ENCODE peak calls at places on chromosomes 1 and 21, in eight cellular contexts. One of them, this sample, is unnamed.
A peak's percentile ranks its signal among the peaks of the same experiment; 100 is the strongest.

GRCh38 chr1:205563927-205564441 is 59.5 kb downstream of the CDK18 start:
- DNase-seq in bronchial epithelial cell: peak; percentile 36
- DNase-seq in activated CD8-positive, alpha-beta T cell treated with anti-CD3 and anti-CD28 coated beads for 36 hours: no peak
- DNase-seq in foreskin keratinocyte: no peak
- DNase-seq in dermis blood vessel endothelial cell: no peak
- DNase-seq in left cardiac atrium: no peak
- DNase-seq in spleen: no peak
- DNase-seq in neural progenitor cell: no peak
- DNase-seq in this sample: peak; percentile 64

GRCh38 chr1:94103608-94104007 is 17.3 kb downstream of the ABCA4 start:
- DNase-seq in bronchial epithelial cell: peak; percentile 54
- DNase-seq in activated CD8-positive, alpha-beta T cell treated with anti-CD3 and anti-CD28 coated beads for 36 hours: no peak
- DNase-seq in foreskin keratinocyte: peak; percentile 58
- DNase-seq in dermis blood vessel endothelial cell: no peak
- DNase-seq in left cardiac atrium: no peak
- DNase-seq in spleen: peak; percentile 17
- DNase-seq in neural progenitor cell: no peak
- DNase-seq in this sample: no peak

GRCh38 chr1:38444311-38444710 is 397.7 kb upstream of the POU3F1 start:
- DNase-seq in bronchial epithelial cell: peak; percentile 4
- DNase-seq in activated CD8-positive, alpha-beta T cell treated with anti-CD3 and anti-CD28 coated beads for 36 hours: no peak
- DNase-seq in foreskin keratinocyte: peak; percentile 44
- DNase-seq in dermis blood vessel endothelial cell: no peak
- DNase-seq in left cardiac atrium: no peak
- DNase-seq in spleen: no peak
- DNase-seq in neural progenitor cell: peak; percentile 57
- DNase-seq in this sample: no peak

GRCh38 chr1:87684786-87685185 is 356.1 kb downstream of the LMO4 start:
- DNase-seq in bronchial epithelial cell: peak; percentile 48
- DNase-seq in activated CD8-positive, alpha-beta T cell treated with anti-CD3 and anti-CD28 coated beads for 36 hours: no peak
- DNase-seq in foreskin keratinocyte: no peak
- DNase-seq in dermis blood vessel endothelial cell: peak; percentile 33
- DNase-seq in left cardiac atrium: no peak
- DNase-seq in spleen: no peak
- DNase-seq in neural progenitor cell: no peak
- DNase-seq in this sample: peak; percentile 12

GRCh38 chr1:109768700-109769325 is 5.1 kb upstream of the EPS8L3 start:
- DNase-seq in bronchial epithelial cell: no peak
- DNase-seq in activated CD8-positive, alpha-beta T cell treated with anti-CD3 and anti-CD28 coated beads for 36 hours: no peak
- DNase-seq in foreskin keratinocyte: no peak
- DNase-seq in dermis blood vessel endothelial cell: no peak
- DNase-seq in left cardiac atrium: peak; percentile 18
- DNase-seq in spleen: peak; percentile 44
- DNase-seq in neural progenitor cell: no peak
- DNase-seq in this sample: peak; percentile 6

GRCh38 chr1:53090227-53091147 is 28.5 kb downstream of the PODN start:
- DNase-seq in bronchial epithelial cell: no peak
- DNase-seq in activated CD8-positive, alpha-beta T cell treated with anti-CD3 and anti-CD28 coated beads for 36 hours: no peak
- DNase-seq in foreskin keratinocyte: no peak
- DNase-seq in dermis blood vessel endothelial cell: no peak
- DNase-seq in left cardiac atrium: peak; percentile 37
- DNase-seq in spleen: no peak
- DNase-seq in neural progenitor cell: no peak
- DNase-seq in this sample: peak; percentile 65

GRCh38 chr1:202836616-202837403 is 26.1 kb downstream of the PCAT6 start:
- DNase-seq in bronchial epithelial cell: peak; percentile 82
- DNase-seq in activated CD8-positive, alpha-beta T cell treated with anti-CD3 and anti-CD28 coated beads for 36 hours: no peak
- DNase-seq in foreskin keratinocyte: no peak
- DNase-seq in dermis blood vessel endothelial cell: no peak
- DNase-seq in left cardiac atrium: no peak
- DNase-seq in spleen: no peak
- DNase-seq in neural progenitor cell: no peak
- DNase-seq in this sample: no peak

GRCh38 chr1:29709711-29710169 is 473.4 kb downstream of the PTPRU start:
- DNase-seq in bronchial epithelial cell: peak; percentile 100
- DNase-seq in activated CD8-positive, alpha-beta T cell treated with anti-CD3 and anti-CD28 coated beads for 36 hours: no peak
- DNase-seq in foreskin keratinocyte: peak; percentile 98
- DNase-seq in dermis blood vessel endothelial cell: peak; percentile 81
- DNase-seq in left cardiac atrium: no peak
- DNase-seq in spleen: no peak
- DNase-seq in neural progenitor cell: no peak
- DNase-seq in this sample: no peak

GRCh38 chr21:31665397-31665796 is 5.9 kb downstream of the SOD1 start:
- DNase-seq in bronchial epithelial cell: no peak
- DNase-seq in activated CD8-positive, alpha-beta T cell treated with anti-CD3 and anti-CD28 coated beads for 36 hours: peak; percentile 67
- DNase-seq in foreskin keratinocyte: no peak
- DNase-seq in dermis blood vessel endothelial cell: peak; percentile 14
- DNase-seq in left cardiac atrium: no peak
- DNase-seq in spleen: no peak
- DNase-seq in neural progenitor cell: no peak
- DNase-seq in this sample: no peak

GRCh38 chr1:178959543-178960460 is 65.9 kb upstream of the FAM20B start:
- DNase-seq in bronchial epithelial cell: no peak
- DNase-seq in activated CD8-positive, alpha-beta T cell treated with anti-CD3 and anti-CD28 coated beads for 36 hours: peak; percentile 45
- DNase-seq in foreskin keratinocyte: no peak
- DNase-seq in dermis blood vessel endothelial cell: no peak
- DNase-seq in left cardiac atrium: no peak
- DNase-seq in spleen: no peak
- DNase-seq in neural progenitor cell: no peak
- DNase-seq in this sample: no peak

GRCh38 chr21:36385909-36386642 is 884 bp downstream of the CHAF1B start:
- DNase-seq in bronchial epithelial cell: no peak
- DNase-seq in activated CD8-positive, alpha-beta T cell treated with anti-CD3 and anti-CD28 coated beads for 36 hours: no peak
- DNase-seq in foreskin keratinocyte: no peak
- DNase-seq in dermis blood vessel endothelial cell: peak; percentile 14
- DNase-seq in left cardiac atrium: no peak
- DNase-seq in spleen: no peak
- DNase-seq in neural progenitor cell: peak; percentile 11
- DNase-seq in this sample: no peak

GRCh38 chr1:78003070-78003751 is 1.5 kb upstream of the DNAJB4 start:
- DNase-seq in bronchial epithelial cell: peak; percentile 44
- DNase-seq in activated CD8-positive, alpha-beta T cell treated with anti-CD3 and anti-CD28 coated beads for 36 hours: no peak
- DNase-seq in foreskin keratinocyte: no peak
- DNase-seq in dermis blood vessel endothelial cell: no peak
- DNase-seq in left cardiac atrium: no peak
- DNase-seq in spleen: no peak
- DNase-seq in neural progenitor cell: no peak
- DNase-seq in this sample: no peak

GRCh38 chr1:179767996-179768395 is 24.9 kb downstream of the FAM163A start:
- DNase-seq in bronchial epithelial cell: no peak
- DNase-seq in activated CD8-positive, alpha-beta T cell treated with anti-CD3 and anti-CD28 coated beads for 36 hours: no peak
- DNase-seq in foreskin keratinocyte: no peak
- DNase-seq in dermis blood vessel endothelial cell: no peak
- DNase-seq in left cardiac atrium: no peak
- DNase-seq in spleen: no peak
- DNase-seq in neural progenitor cell: no peak
- DNase-seq in this sample: no peak

GRCh38 chr1:169472759-169473158 is 13.0 kb downstream of the SLC19A2 start:
- DNase-seq in bronchial epithelial cell: no peak
- DNase-seq in activated CD8-positive, alpha-beta T cell treated with anti-CD3 and anti-CD28 coated beads for 36 hours: no peak
- DNase-seq in foreskin keratinocyte: no peak
- DNase-seq in dermis blood vessel endothelial cell: no peak
- DNase-seq in left cardiac atrium: no peak
- DNase-seq in spleen: no peak
- DNase-seq in neural progenitor cell: no peak
- DNase-seq in this sample: no peak

GRCh38 chr1:9426291-9426711 is 113.0 kb upstream of the SLC25A33 start:
- DNase-seq in bronchial epithelial cell: no peak
- DNase-seq in activated CD8-positive, alpha-beta T cell treated with anti-CD3 and anti-CD28 coated beads for 36 hours: peak; percentile 91
- DNase-seq in foreskin keratinocyte: no peak
- DNase-seq in dermis blood vessel endothelial cell: no peak
- DNase-seq in left cardiac atrium: no peak
- DNase-seq in spleen: peak; percentile 92
- DNase-seq in neural progenitor cell: no peak
- DNase-seq in this sample: peak; percentile 75

GRCh38 chr1:172821609-172822274 is 162.8 kb downstream of the FASLG start:
- DNase-seq in bronchial epithelial cell: no peak
- DNase-seq in activated CD8-positive, alpha-beta T cell treated with anti-CD3 and anti-CD28 coated beads for 36 hours: no peak
- DNase-seq in foreskin keratinocyte: no peak
- DNase-seq in dermis blood vessel endothelial cell: no peak
- DNase-seq in left cardiac atrium: no peak
- DNase-seq in spleen: no peak
- DNase-seq in neural progenitor cell: no peak
- DNase-seq in this sample: no peak

GRCh38 chr21:38520511-38520910 is 22.2 kb upstream of the ERG start:
- DNase-seq in bronchial epithelial cell: no peak
- DNase-seq in activated CD8-positive, alpha-beta T cell treated with anti-CD3 and anti-CD28 coated beads for 36 hours: no peak
- DNase-seq in foreskin keratinocyte: no peak
- DNase-seq in dermis blood vessel endothelial cell: no peak
- DNase-seq in left cardiac atrium: no peak
- DNase-seq in spleen: no peak
- DNase-seq in neural progenitor cell: no peak
- DNase-seq in this sample: no peak

GRCh38 chr1:174258148-174258550 is 98.8 kb downstream of the RABGAP1L start:
- DNase-seq in bronchial epithelial cell: peak; percentile 43
- DNase-seq in activated CD8-positive, alpha-beta T cell treated with anti-CD3 and anti-CD28 coated beads for 36 hours: peak; percentile 59
- DNase-seq in foreskin keratinocyte: peak; percentile 3
- DNase-seq in dermis blood vessel endothelial cell: peak; percentile 71
- DNase-seq in left cardiac atrium: peak; percentile 28
- DNase-seq in spleen: no peak
- DNase-seq in neural progenitor cell: peak; percentile 62
- DNase-seq in this sample: peak; percentile 33

GRCh38 chr1:223774133-223774811 is 61.9 kb downstream of the CAPN2 start:
- DNase-seq in bronchial epithelial cell: no peak
- DNase-seq in activated CD8-positive, alpha-beta T cell treated with anti-CD3 and anti-CD28 coated beads for 36 hours: no peak
- DNase-seq in foreskin keratinocyte: no peak
- DNase-seq in dermis blood vessel endothelial cell: no peak
- DNase-seq in left cardiac atrium: no peak
- DNase-seq in spleen: no peak
- DNase-seq in neural progenitor cell: no peak
- DNase-seq in this sample: no peak

GRCh38 chr1:77545970-77546369 is 136.5 kb downstream of the ZZZ3 start:
- DNase-seq in bronchial epithelial cell: no peak
- DNase-seq in activated CD8-positive, alpha-beta T cell treated with anti-CD3 and anti-CD28 coated beads for 36 hours: no peak
- DNase-seq in foreskin keratinocyte: no peak
- DNase-seq in dermis blood vessel endothelial cell: no peak
- DNase-seq in left cardiac atrium: no peak
- DNase-seq in spleen: no peak
- DNase-seq in neural progenitor cell: no peak
- DNase-seq in this sample: no peak

GRCh38 chr1:32650157-32650751 is at the start of gene ZBTB8OS:
- DNase-seq in bronchial epithelial cell: peak; percentile 90
- DNase-seq in activated CD8-positive, alpha-beta T cell treated with anti-CD3 and anti-CD28 coated beads for 36 hours: peak; percentile 92
- DNase-seq in foreskin keratinocyte: peak; percentile 82
- DNase-seq in dermis blood vessel endothelial cell: peak; percentile 96
- DNase-seq in left cardiac atrium: peak; percentile 94
- DNase-seq in spleen: peak; percentile 95
- DNase-seq in neural progenitor cell: peak; percentile 95
- DNase-seq in this sample: peak; percentile 94

GRCh38 chr1:21149862-21150432 is 26.8 kb downstream of the EIF4G3 start:
- DNase-seq in bronchial epithelial cell: peak; percentile 79
- DNase-seq in activated CD8-positive, alpha-beta T cell treated with anti-CD3 and anti-CD28 coated beads for 36 hours: no peak
- DNase-seq in foreskin keratinocyte: peak; percentile 95
- DNase-seq in dermis blood vessel endothelial cell: peak; percentile 56
- DNase-seq in left cardiac atrium: no peak
- DNase-seq in spleen: no peak
- DNase-seq in neural progenitor cell: peak; percentile 22
- DNase-seq in this sample: no peak

GRCh38 chr1:103561612-103562395 is 9.6 kb upstream of the AMY2B start:
- DNase-seq in bronchial epithelial cell: peak; percentile 8
- DNase-seq in activated CD8-positive, alpha-beta T cell treated with anti-CD3 and anti-CD28 coated beads for 36 hours: no peak
- DNase-seq in foreskin keratinocyte: no peak
- DNase-seq in dermis blood vessel endothelial cell: no peak
- DNase-seq in left cardiac atrium: no peak
- DNase-seq in spleen: no peak
- DNase-seq in neural progenitor cell: no peak
- DNase-seq in this sample: no peak

GRCh38 chr21:33479679-33480480 is at the start of gene TMEM50B:
- DNase-seq in bronchial epithelial cell: peak; percentile 90
- DNase-seq in activated CD8-positive, alpha-beta T cell treated with anti-CD3 and anti-CD28 coated beads for 36 hours: peak; percentile 98
- DNase-seq in foreskin keratinocyte: peak; percentile 82
- DNase-seq in dermis blood vessel endothelial cell: peak; percentile 97
- DNase-seq in left cardiac atrium: peak; percentile 96
- DNase-seq in spleen: peak; percentile 99
- DNase-seq in neural progenitor cell: peak; percentile 97
- DNase-seq in this sample: peak; percentile 97

GRCh38 chr1:4034318-4034887 is 134.3 kb upstream of the C1orf174 start:
- DNase-seq in bronchial epithelial cell: no peak
- DNase-seq in activated CD8-positive, alpha-beta T cell treated with anti-CD3 and anti-CD28 coated beads for 36 hours: no peak
- DNase-seq in foreskin keratinocyte: no peak
- DNase-seq in dermis blood vessel endothelial cell: no peak
- DNase-seq in left cardiac atrium: no peak
- DNase-seq in spleen: no peak
- DNase-seq in neural progenitor cell: no peak
- DNase-seq in this sample: no peak

GRCh38 chr1:246161626-246162025 is 345.5 kb downstream of the SMYD3 start:
- DNase-seq in bronchial epithelial cell: peak; percentile 97
- DNase-seq in activated CD8-positive, alpha-beta T cell treated with anti-CD3 and anti-CD28 coated beads for 36 hours: no peak
- DNase-seq in foreskin keratinocyte: peak; percentile 68
- DNase-seq in dermis blood vessel endothelial cell: peak; percentile 54
- DNase-seq in left cardiac atrium: no peak
- DNase-seq in spleen: no peak
- DNase-seq in neural progenitor cell: no peak
- DNase-seq in this sample: no peak

GRCh38 chr1:208103821-208104513 is 140.2 kb downstream of the PLXNA2 start:
- DNase-seq in bronchial epithelial cell: no peak
- DNase-seq in activated CD8-positive, alpha-beta T cell treated with anti-CD3 and anti-CD28 coated beads for 36 hours: no peak
- DNase-seq in foreskin keratinocyte: no peak
- DNase-seq in dermis blood vessel endothelial cell: no peak
- DNase-seq in left cardiac atrium: no peak
- DNase-seq in spleen: no peak
- DNase-seq in neural progenitor cell: no peak
- DNase-seq in this sample: no peak

GRCh38 chr1:11670747-11671146 is 6.7 kb downstream of the FBXO6 start:
- DNase-seq in bronchial epithelial cell: no peak
- DNase-seq in activated CD8-positive, alpha-beta T cell treated with anti-CD3 and anti-CD28 coated beads for 36 hours: no peak
- DNase-seq in foreskin keratinocyte: no peak
- DNase-seq in dermis blood vessel endothelial cell: no peak
- DNase-seq in left cardiac atrium: no peak
- DNase-seq in spleen: no peak
- DNase-seq in neural progenitor cell: no peak
- DNase-seq in this sample: no peak

GRCh38 chr1:58941471-58942289 is 157.8 kb upstream of the JUN start:
- DNase-seq in bronchial epithelial cell: no peak
- DNase-seq in activated CD8-positive, alpha-beta T cell treated with anti-CD3 and anti-CD28 coated beads for 36 hours: peak; percentile 45
- DNase-seq in foreskin keratinocyte: no peak
- DNase-seq in dermis blood vessel endothelial cell: peak; percentile 19
- DNase-seq in left cardiac atrium: no peak
- DNase-seq in spleen: peak; percentile 76
- DNase-seq in neural progenitor cell: no peak
- DNase-seq in this sample: no peak

GRCh38 chr1:234901491-234902049 is 227.1 kb downstream of the TOMM20 start:
- DNase-seq in bronchial epithelial cell: no peak
- DNase-seq in activated CD8-positive, alpha-beta T cell treated with anti-CD3 and anti-CD28 coated beads for 36 hours: no peak
- DNase-seq in foreskin keratinocyte: no peak
- DNase-seq in dermis blood vessel endothelial cell: no peak
- DNase-seq in left cardiac atrium: no peak
- DNase-seq in spleen: no peak
- DNase-seq in neural progenitor cell: no peak
- DNase-seq in this sample: no peak

GRCh38 chr1:187070076-187070475 is 241.3 kb downstream of the PLA2G4A start:
- DNase-seq in bronchial epithelial cell: peak; percentile 67
- DNase-seq in activated CD8-positive, alpha-beta T cell treated with anti-CD3 and anti-CD28 coated beads for 36 hours: no peak
- DNase-seq in foreskin keratinocyte: peak; percentile 70
- DNase-seq in dermis blood vessel endothelial cell: no peak
- DNase-seq in left cardiac atrium: no peak
- DNase-seq in spleen: no peak
- DNase-seq in neural progenitor cell: peak; percentile 8
- DNase-seq in this sample: no peak

GRCh38 chr1:228017356-228018124 is 10.7 kb downstream of the WNT3A start:
- DNase-seq in bronchial epithelial cell: no peak
- DNase-seq in activated CD8-positive, alpha-beta T cell treated with anti-CD3 and anti-CD28 coated beads for 36 hours: no peak
- DNase-seq in foreskin keratinocyte: no peak
- DNase-seq in dermis blood vessel endothelial cell: no peak
- DNase-seq in left cardiac atrium: no peak
- DNase-seq in spleen: peak; percentile 51
- DNase-seq in neural progenitor cell: no peak
- DNase-seq in this sample: no peak

GRCh38 chr1:59017501-59018231 is 233.8 kb upstream of the JUN start:
- DNase-seq in bronchial epithelial cell: peak; percentile 68
- DNase-seq in activated CD8-positive, alpha-beta T cell treated with anti-CD3 and anti-CD28 coated beads for 36 hours: no peak
- DNase-seq in foreskin keratinocyte: no peak
- DNase-seq in dermis blood vessel endothelial cell: no peak
- DNase-seq in left cardiac atrium: no peak
- DNase-seq in spleen: no peak
- DNase-seq in neural progenitor cell: no peak
- DNase-seq in this sample: no peak

GRCh38 chr1:66968574-66968973 is 43.8 kb downstream of the MIER1 start:
- DNase-seq in bronchial epithelial cell: no peak
- DNase-seq in activated CD8-positive, alpha-beta T cell treated with anti-CD3 and anti-CD28 coated beads for 36 hours: no peak
- DNase-seq in foreskin keratinocyte: no peak
- DNase-seq in dermis blood vessel endothelial cell: no peak
- DNase-seq in left cardiac atrium: no peak
- DNase-seq in spleen: no peak
- DNase-seq in neural progenitor cell: no peak
- DNase-seq in this sample: no peak

This sample was measured in transverse colon.